ENCODE peak calls at places on chromosomes 13 and 19, in six cellular contexts. One of them, this sample, is unnamed.

GRCh38 chr19:19405919-19406877 is 723 bp downstream of the GATAD2A start:
- DNase-seq in thoracic aorta: no peak
- DNase-seq in hepatocyte: peak; percentile 75
- DNase-seq in GM23248: peak; percentile 70
- DNase-seq in body of pancreas: peak; percentile 64
- DNase-seq in heart right ventricle: peak; percentile 61
- DNase-seq in this sample: no peak

GRCh38 chr19:741506-742131 is 9.3 kb upstream of the MISP start:
- DNase-seq in thoracic aorta: no peak
- DNase-seq in hepatocyte: no peak
- DNase-seq in GM23248: no peak
- DNase-seq in body of pancreas: no peak
- DNase-seq in heart right ventricle: no peak
- DNase-seq in this sample: no peak

GRCh38 chr13:33743438-33744368 is 74.2 kb upstream of the RFC3 start:
- DNase-seq in thoracic aorta: no peak
- DNase-seq in hepatocyte: no peak
- DNase-seq in GM23248: no peak
- DNase-seq in body of pancreas: no peak
- DNase-seq in heart right ventricle: no peak
- DNase-seq in this sample: no peak

GRCh38 chr19:38224014-38224862 is at the start of gene DPF1:
- DNase-seq in thoracic aorta: no peak
- DNase-seq in hepatocyte: peak; percentile 90
- DNase-seq in GM23248: peak; percentile 87
- DNase-seq in body of pancreas: no peak
- DNase-seq in heart right ventricle: peak; percentile 50
- DNase-seq in this sample: no peak

GRCh38 chr13:107392205-107392604 is 823.1 kb downstream of the LIG4 start:
- DNase-seq in thoracic aorta: no peak
- DNase-seq in hepatocyte: no peak
- DNase-seq in GM23248: no peak
- DNase-seq in body of pancreas: no peak
- DNase-seq in heart right ventricle: no peak
- DNase-seq in this sample: no peak

GRCh38 chr13:67008075-67008668 is 222.0 kb downstream of the PCDH9 start:
- DNase-seq in thoracic aorta: no peak
- DNase-seq in hepatocyte: no peak
- DNase-seq in GM23248: no peak
- DNase-seq in body of pancreas: no peak
- DNase-seq in heart right ventricle: no peak
- DNase-seq in this sample: no peak

GRCh38 chr13:104586010-104586746 is 1520.0 kb upstream of the SLC10A2 start:
- DNase-seq in thoracic aorta: no peak
- DNase-seq in hepatocyte: peak; percentile 24
- DNase-seq in GM23248: no peak
- DNase-seq in body of pancreas: peak; percentile 52
- DNase-seq in heart right ventricle: no peak
- DNase-seq in this sample: no peak

GRCh38 chr13:68234278-68234677 is 1004.1 kb upstream of the PCDH9 start:
- DNase-seq in thoracic aorta: no peak
- DNase-seq in hepatocyte: peak; percentile 7
- DNase-seq in GM23248: no peak
- DNase-seq in body of pancreas: no peak
- DNase-seq in heart right ventricle: no peak
- DNase-seq in this sample: no peak

GRCh38 chr13:46173656-46174055 is 8.3 kb downstream of the LCP1 start:
- DNase-seq in thoracic aorta: no peak
- DNase-seq in hepatocyte: no peak
- DNase-seq in GM23248: no peak
- DNase-seq in body of pancreas: no peak
- DNase-seq in heart right ventricle: no peak
- DNase-seq in this sample: no peak

GRCh38 chr13:32938907-32939306 is 77.3 kb upstream of the KL start:
- DNase-seq in thoracic aorta: no peak
- DNase-seq in hepatocyte: no peak
- DNase-seq in GM23248: peak; percentile 70
- DNase-seq in body of pancreas: no peak
- DNase-seq in heart right ventricle: no peak
- DNase-seq in this sample: peak; percentile 16

GRCh38 chr13:40345654-40346372 is 320.6 kb downstream of the FOXO1 start:
- DNase-seq in thoracic aorta: no peak
- DNase-seq in hepatocyte: no peak
- DNase-seq in GM23248: no peak
- DNase-seq in body of pancreas: no peak
- DNase-seq in heart right ventricle: no peak
- DNase-seq in this sample: no peak

GRCh38 chr13:30645629-30646028 is 27.9 kb downstream of the USPL1 start:
- DNase-seq in thoracic aorta: no peak
- DNase-seq in hepatocyte: no peak
- DNase-seq in GM23248: no peak
- DNase-seq in body of pancreas: no peak
- DNase-seq in heart right ventricle: no peak
- DNase-seq in this sample: no peak

GRCh38 chr13:103952183-103952582 is 886.0 kb upstream of the SLC10A2 start:
- DNase-seq in thoracic aorta: no peak
- DNase-seq in hepatocyte: no peak
- DNase-seq in GM23248: peak; percentile 0
- DNase-seq in body of pancreas: no peak
- DNase-seq in heart right ventricle: no peak
- DNase-seq in this sample: no peak

GRCh38 chr13:106104281-106104901 is 431.1 kb downstream of the EFNB2 start:
- DNase-seq in thoracic aorta: no peak
- DNase-seq in hepatocyte: peak; percentile 33
- DNase-seq in GM23248: peak; percentile 90
- DNase-seq in body of pancreas: no peak
- DNase-seq in heart right ventricle: no peak
- DNase-seq in this sample: peak; percentile 59

GRCh38 chr19:55703790-55704215 is 28.8 kb downstream of the EPN1 start:
- DNase-seq in thoracic aorta: no peak
- DNase-seq in hepatocyte: no peak
- DNase-seq in GM23248: peak; percentile 66
- DNase-seq in body of pancreas: peak; percentile 77
- DNase-seq in heart right ventricle: peak; percentile 60
- DNase-seq in this sample: no peak

GRCh38 chr19:49475995-49476880 is 2.2 kb downstream of the FLT3LG start:
- DNase-seq in thoracic aorta: no peak
- DNase-seq in hepatocyte: peak; percentile 88
- DNase-seq in GM23248: peak; percentile 64
- DNase-seq in body of pancreas: no peak
- DNase-seq in heart right ventricle: peak; percentile 52
- DNase-seq in this sample: no peak

GRCh38 chr19:14088634-14089411 is 1.7 kb downstream of the SAMD1 start:
- DNase-seq in thoracic aorta: no peak
- DNase-seq in hepatocyte: peak; percentile 8
- DNase-seq in GM23248: no peak
- DNase-seq in body of pancreas: no peak
- DNase-seq in heart right ventricle: no peak
- DNase-seq in this sample: no peak

GRCh38 chr19:13057744-13058143 is 44.9 kb downstream of the LYL1 start:
- DNase-seq in thoracic aorta: no peak
- DNase-seq in hepatocyte: peak; percentile 76
- DNase-seq in GM23248: no peak
- DNase-seq in body of pancreas: no peak
- DNase-seq in heart right ventricle: no peak
- DNase-seq in this sample: no peak

GRCh38 chr19:18051887-18052286 is 34.8 kb downstream of the IL12RB1 start:
- DNase-seq in thoracic aorta: no peak
- DNase-seq in hepatocyte: no peak
- DNase-seq in GM23248: peak; percentile 40
- DNase-seq in body of pancreas: peak; percentile 34
- DNase-seq in heart right ventricle: peak; percentile 73
- DNase-seq in this sample: no peak

GRCh38 chr13:114097893-114098688 is 34.3 kb downstream of the RASA3 start:
- DNase-seq in thoracic aorta: no peak
- DNase-seq in hepatocyte: no peak
- DNase-seq in GM23248: no peak
- DNase-seq in body of pancreas: no peak
- DNase-seq in heart right ventricle: peak; percentile 8
- DNase-seq in this sample: no peak

GRCh38 chr19:35330475-35330874 is 1.5 kb downstream of the CD22 start:
- DNase-seq in thoracic aorta: no peak
- DNase-seq in hepatocyte: no peak
- DNase-seq in GM23248: no peak
- DNase-seq in body of pancreas: no peak
- DNase-seq in heart right ventricle: no peak
- DNase-seq in this sample: no peak

GRCh38 chr19:41144403-41144802 is 30.2 kb downstream of the CYP2F1 start:
- DNase-seq in thoracic aorta: peak; percentile 65
- DNase-seq in hepatocyte: peak; percentile 85
- DNase-seq in GM23248: peak; percentile 82
- DNase-seq in body of pancreas: peak; percentile 85
- DNase-seq in heart right ventricle: peak; percentile 69
- DNase-seq in this sample: peak; percentile 24

GRCh38 chr13:35909837-35910236 is 221.3 kb downstream of the DCLK1 start:
- DNase-seq in thoracic aorta: no peak
- DNase-seq in hepatocyte: no peak
- DNase-seq in GM23248: no peak
- DNase-seq in body of pancreas: no peak
- DNase-seq in heart right ventricle: no peak
- DNase-seq in this sample: no peak

DNA sequence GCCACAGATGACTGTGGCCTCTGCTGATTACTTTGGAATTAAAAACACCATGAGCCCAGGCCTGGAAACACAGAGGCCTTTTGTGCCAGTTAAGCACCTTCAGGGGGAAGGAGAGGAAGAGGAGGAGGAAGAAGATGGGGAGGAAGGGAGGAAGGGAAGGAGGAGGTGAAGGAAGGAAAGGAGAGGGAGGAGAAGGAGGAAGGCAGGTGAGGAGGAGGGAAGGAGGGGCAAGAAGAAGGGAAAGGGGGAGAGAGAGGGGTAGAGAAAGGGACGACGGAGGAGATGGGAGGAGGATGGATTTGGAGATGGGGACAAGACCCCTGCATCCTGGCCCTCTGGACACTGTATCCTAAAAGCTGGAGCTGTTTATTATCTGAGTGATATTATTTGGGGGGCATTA is 231.0 kb downstream of the UQCRFS1 start:
- DNase-seq in thoracic aorta: no peak
- DNase-seq in hepatocyte: no peak
- DNase-seq in GM23248: no peak
- DNase-seq in body of pancreas: no peak
- DNase-seq in heart right ventricle: no peak
- DNase-seq in this sample: no peak
- H3K27ac ChIP-seq in thoracic aorta: no peak overlapping the region
- H3K27ac ChIP-seq in hepatocyte: no peak overlapping the region
- H3K27ac ChIP-seq in GM23248: no peak overlapping the region
- H3K27ac ChIP-seq in body of pancreas: no peak overlapping the region
- H3K27ac ChIP-seq in heart right ventricle: no peak overlapping the region
- H3K27ac ChIP-seq in this sample: no peak overlapping the region

DNA sequence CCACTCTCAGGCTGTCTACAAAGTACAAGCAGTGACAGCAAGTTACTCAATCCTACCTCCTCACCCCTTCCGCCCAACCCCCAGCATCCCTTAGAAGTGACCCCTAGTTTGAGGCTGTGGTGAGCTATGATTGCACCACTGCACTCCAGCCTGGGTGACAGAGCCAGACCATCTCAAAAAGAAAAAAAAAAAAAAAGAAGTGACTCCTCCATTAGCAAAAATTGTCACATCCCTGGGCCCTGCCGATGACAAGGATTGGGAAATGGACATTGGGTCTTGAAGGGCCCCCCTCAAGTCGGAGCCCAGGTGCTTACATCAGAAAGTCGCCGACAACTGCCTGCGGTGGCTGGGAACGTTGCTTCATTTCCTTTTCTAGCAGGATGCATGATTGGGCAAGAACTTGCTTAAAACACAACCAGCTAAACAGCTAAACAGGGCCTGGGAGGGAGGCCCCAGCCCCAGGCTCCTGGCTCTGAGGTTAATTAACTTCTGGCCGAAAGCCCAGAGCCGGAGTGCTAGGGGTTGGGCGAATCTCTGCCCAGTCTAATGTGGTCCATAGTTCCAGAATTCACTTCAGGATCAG is 15.3 kb downstream of the RAB3D start:
- DNase-seq in thoracic aorta: peak; percentile 33
- DNase-seq in hepatocyte: peak; percentile 81
- DNase-seq in GM23248: peak; percentile 95
- DNase-seq in body of pancreas: peak; percentile 56
- DNase-seq in heart right ventricle: peak; percentile 63
- DNase-seq in this sample: peak; percentile 60
- H3K27ac ChIP-seq in thoracic aorta: peak overlapping the region; percentile 87
- H3K27ac ChIP-seq in hepatocyte: peak overlapping the region; percentile 81
- H3K27ac ChIP-seq in GM23248: peak overlapping the region; percentile 70
- H3K27ac ChIP-seq in body of pancreas: no peak overlapping the region
- H3K27ac ChIP-seq in heart right ventricle: peak overlapping the region; percentile 80
- H3K27ac ChIP-seq in this sample: peak overlapping the region; percentile 85

DNA sequence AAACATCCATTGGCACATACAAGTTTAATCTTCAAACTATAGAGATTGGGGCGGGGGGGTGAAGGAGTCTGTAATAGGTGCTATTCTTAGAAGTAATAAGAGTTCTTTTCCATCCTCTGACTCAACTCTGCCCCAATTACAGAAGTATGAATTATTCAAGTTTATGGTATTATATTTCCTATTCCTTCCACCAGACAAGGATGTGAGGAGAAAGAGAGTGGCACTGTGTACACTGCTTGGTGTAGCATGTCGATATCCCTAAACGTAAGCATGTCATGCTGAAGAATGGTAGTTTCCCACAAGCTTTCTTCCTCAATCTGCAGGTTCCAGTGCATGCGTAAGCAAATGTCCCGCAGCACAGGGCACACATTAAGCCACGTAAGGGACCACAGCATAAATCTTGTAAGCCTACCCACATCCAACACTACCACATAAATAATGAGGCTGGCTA is 14.1 kb downstream of the BRD4 start:
- DNase-seq in thoracic aorta: no peak
- DNase-seq in hepatocyte: no peak
- DNase-seq in GM23248: peak; percentile 53
- DNase-seq in body of pancreas: no peak
- DNase-seq in heart right ventricle: no peak
- DNase-seq in this sample: no peak
- H3K27ac ChIP-seq in thoracic aorta: peak overlapping the region; percentile 63
- H3K27ac ChIP-seq in hepatocyte: peak overlapping the region; percentile 59
- H3K27ac ChIP-seq in GM23248: peak overlapping the region; percentile 78
- H3K27ac ChIP-seq in body of pancreas: no peak overlapping the region
- H3K27ac ChIP-seq in heart right ventricle: peak overlapping the region; percentile 5
- H3K27ac ChIP-seq in this sample: no peak overlapping the region

DNA sequence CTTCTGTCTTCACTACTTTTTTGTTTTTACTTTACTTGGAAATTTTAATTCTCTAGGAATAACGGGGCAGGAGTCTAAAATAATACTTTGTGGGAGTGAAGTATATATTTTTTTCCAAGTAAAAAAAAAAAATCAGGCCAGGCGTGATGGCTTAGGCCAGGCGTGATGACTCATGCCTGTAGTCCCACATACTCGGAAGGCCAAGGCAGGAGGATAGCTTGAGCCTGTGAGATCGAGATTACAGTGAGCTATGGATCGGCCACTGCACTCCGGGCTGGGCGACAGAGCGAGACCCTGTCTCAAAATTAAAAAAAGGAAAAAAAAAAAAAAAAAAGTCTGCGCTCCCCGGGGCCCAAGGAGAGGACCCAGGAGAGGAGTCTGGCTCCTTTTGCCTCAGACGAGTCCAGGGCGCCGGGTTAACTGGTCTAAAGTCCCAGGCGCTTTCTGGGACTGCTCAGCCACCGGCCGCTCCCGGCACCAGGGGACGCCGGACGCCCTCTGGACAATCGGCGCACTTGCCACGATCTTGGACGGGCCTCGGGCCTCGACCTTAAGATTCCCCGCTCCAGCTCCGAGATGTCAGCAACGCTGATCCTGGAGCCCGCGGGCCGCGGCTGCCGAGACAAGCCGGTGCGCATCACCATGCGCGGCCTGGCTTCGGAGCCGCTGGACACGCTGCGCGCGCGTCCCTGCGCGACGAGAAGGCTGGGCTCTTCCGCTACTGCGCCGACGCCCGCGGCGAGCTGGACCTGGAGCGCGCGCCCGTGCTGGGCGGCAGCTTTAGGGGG is 2.7 kb upstream of the ZFP82 start:
- DNase-seq in thoracic aorta: no peak
- DNase-seq in hepatocyte: peak; percentile 20
- DNase-seq in GM23248: peak; percentile 70
- DNase-seq in body of pancreas: no peak
- DNase-seq in heart right ventricle: peak; percentile 54
- DNase-seq in this sample: no peak
- H3K27ac ChIP-seq in thoracic aorta: peak overlapping the region; percentile 37
- H3K27ac ChIP-seq in hepatocyte: no peak overlapping the region
- H3K27ac ChIP-seq in GM23248: no peak overlapping the region
- H3K27ac ChIP-seq in body of pancreas: no peak overlapping the region
- H3K27ac ChIP-seq in heart right ventricle: peak overlapping the region; percentile 23
- H3K27ac ChIP-seq in this sample: no peak overlapping the region